ENCODE peak calls at places on chromosome 12, in eight cellular contexts. One of them, this sample, is unnamed.

GRCh38 chr12:3311027-3311402 is 180.0 kb upstream of the PRMT8 start:
- DNase-seq in HFF-Myc: no peak
- DNase-seq in brain microvascular endothelial cell: no peak
- DNase-seq in AG09319: no peak
- DNase-seq in bronchial epithelial cell: peak
- DNase-seq in lower lobe of right lung: no peak
- DNase-seq in A549: no peak
- DNase-seq in GM20000: no peak
- DNase-seq in this sample: no peak

GRCh38 chr12:49951411-49952105 is 1.0 kb downstream of the AQP2 start:
- DNase-seq in HFF-Myc: no peak
- DNase-seq in lower lobe of right lung: no peak
- DNase-seq in bronchial epithelial cell: no peak
- DNase-seq in AG09319: no peak
- DNase-seq in GM20000: no peak
- DNase-seq in A549: no peak
- DNase-seq in brain microvascular endothelial cell: no peak
- DNase-seq in this sample: no peak

GRCh38 chr12:108313609-108314331 is 25.3 kb downstream of the CMKLR1 start:
- DNase-seq in GM20000: no peak
- DNase-seq in A549: no peak
- DNase-seq in lower lobe of right lung: peak
- DNase-seq in bronchial epithelial cell: no peak
- DNase-seq in AG09319: no peak
- DNase-seq in HFF-Myc: no peak
- DNase-seq in brain microvascular endothelial cell: no peak
- DNase-seq in this sample: no peak

GRCh38 chr12:68240975-68241374 is 12.4 kb downstream of the IL22 start:
- DNase-seq in HFF-Myc: no peak
- DNase-seq in brain microvascular endothelial cell: peak
- DNase-seq in lower lobe of right lung: no peak
- DNase-seq in bronchial epithelial cell: no peak
- DNase-seq in AG09319: no peak
- DNase-seq in A549: no peak
- DNase-seq in GM20000: peak
- DNase-seq in this sample: peak

GRCh38 chr12:128323526-128323925 is 56.6 kb downstream of the TMEM132C start:
- DNase-seq in HFF-Myc: no peak
- DNase-seq in brain microvascular endothelial cell: no peak
- DNase-seq in A549: no peak
- DNase-seq in GM20000: no peak
- DNase-seq in AG09319: no peak
- DNase-seq in bronchial epithelial cell: no peak
- DNase-seq in lower lobe of right lung: no peak
- DNase-seq in this sample: no peak

GRCh38 chr12:131106542-131106941 is 152.8 kb downstream of the ADGRD1 start:
- DNase-seq in lower lobe of right lung: peak
- DNase-seq in A549: no peak
- DNase-seq in brain microvascular endothelial cell: no peak
- DNase-seq in bronchial epithelial cell: no peak
- DNase-seq in GM20000: no peak
- DNase-seq in AG09319: no peak
- DNase-seq in HFF-Myc: no peak
- DNase-seq in this sample: no peak

GRCh38 chr12:121649819-121650353 is 19.6 kb downstream of the MORN3 start:
- DNase-seq in bronchial epithelial cell: no peak
- DNase-seq in GM20000: no peak
- DNase-seq in AG09319: no peak
- DNase-seq in A549: no peak
- DNase-seq in HFF-Myc: no peak
- DNase-seq in brain microvascular endothelial cell: no peak
- DNase-seq in lower lobe of right lung: no peak
- DNase-seq in this sample: no peak

GRCh38 chr12:4939418-4940023 is 29.8 kb downstream of the KCNA1 start:
- DNase-seq in lower lobe of right lung: no peak
- DNase-seq in bronchial epithelial cell: no peak
- DNase-seq in brain microvascular endothelial cell: no peak
- DNase-seq in GM20000: no peak
- DNase-seq in AG09319: no peak
- DNase-seq in HFF-Myc: no peak
- DNase-seq in A549: no peak
- DNase-seq in this sample: no peak

GRCh38 chr12:122190842-122191668 is 8.1 kb downstream of the LRRC43 start:
- DNase-seq in brain microvascular endothelial cell: peak
- DNase-seq in bronchial epithelial cell: peak
- DNase-seq in HFF-Myc: no peak
- DNase-seq in GM20000: peak
- DNase-seq in lower lobe of right lung: peak
- DNase-seq in AG09319: peak
- DNase-seq in A549: peak
- DNase-seq in this sample: peak

GRCh38 chr12:17206553-17206952 is 600.6 kb upstream of the LMO3 start:
- DNase-seq in GM20000: no peak
- DNase-seq in AG09319: no peak
- DNase-seq in lower lobe of right lung: no peak
- DNase-seq in bronchial epithelial cell: no peak
- DNase-seq in HFF-Myc: no peak
- DNase-seq in brain microvascular endothelial cell: no peak
- DNase-seq in A549: peak
- DNase-seq in this sample: no peak

GRCh38 chr12:93145086-93145485 is 216.0 kb upstream of the EEA1 start:
- DNase-seq in brain microvascular endothelial cell: no peak
- DNase-seq in A549: no peak
- DNase-seq in GM20000: no peak
- DNase-seq in HFF-Myc: no peak
- DNase-seq in lower lobe of right lung: no peak
- DNase-seq in bronchial epithelial cell: peak
- DNase-seq in AG09319: no peak
- DNase-seq in this sample: no peak

GRCh38 chr12:53042607-53043454 is 7.0 kb upstream of the TNS2 start:
- DNase-seq in GM20000: no peak
- DNase-seq in lower lobe of right lung: no peak
- DNase-seq in AG09319: no peak
- DNase-seq in bronchial epithelial cell: no peak
- DNase-seq in brain microvascular endothelial cell: no peak
- DNase-seq in A549: no peak
- DNase-seq in HFF-Myc: no peak
- DNase-seq in this sample: no peak

GRCh38 chr12:16726879-16727278 is 120.9 kb upstream of the LMO3 start:
- DNase-seq in lower lobe of right lung: no peak
- DNase-seq in AG09319: no peak
- DNase-seq in A549: no peak
- DNase-seq in HFF-Myc: no peak
- DNase-seq in GM20000: no peak
- DNase-seq in bronchial epithelial cell: no peak
- DNase-seq in brain microvascular endothelial cell: no peak
- DNase-seq in this sample: no peak

GRCh38 chr12:29253916-29254625 is 105.0 kb downstream of the FAR2 start:
- DNase-seq in A549: no peak
- DNase-seq in GM20000: no peak
- DNase-seq in bronchial epithelial cell: no peak
- DNase-seq in lower lobe of right lung: no peak
- DNase-seq in HFF-Myc: no peak
- DNase-seq in brain microvascular endothelial cell: no peak
- DNase-seq in AG09319: no peak
- DNase-seq in this sample: no peak

DNA sequence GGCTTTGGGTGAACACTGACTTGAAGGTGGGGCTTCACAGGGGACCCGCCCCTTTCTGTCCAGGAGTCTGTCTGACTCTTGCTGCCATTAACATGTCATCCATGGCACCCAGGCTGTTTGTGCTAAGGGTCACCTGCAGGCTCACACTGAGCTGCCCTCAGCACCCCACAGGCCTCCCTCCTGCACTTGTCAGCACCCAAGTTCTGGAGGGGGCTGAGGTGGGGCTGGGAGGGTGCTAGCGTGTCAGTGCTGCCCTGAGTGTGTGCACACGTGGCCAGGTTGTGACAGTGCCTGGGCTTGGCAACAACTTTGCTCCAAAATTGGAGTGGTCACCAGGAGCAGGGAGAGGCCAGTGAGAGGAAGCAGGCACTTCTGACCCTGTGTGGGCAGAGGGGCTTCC is 963.2 kb downstream of the TRHDE start:
- DNase-seq in bronchial epithelial cell: no peak
- DNase-seq in GM20000: no peak
- DNase-seq in HFF-Myc: no peak
- DNase-seq in A549: no peak
- DNase-seq in AG09319: no peak
- DNase-seq in brain microvascular endothelial cell: no peak
- DNase-seq in lower lobe of right lung: no peak
- DNase-seq in this sample: no peak
- TF ChIP-seq CTCF in bronchial epithelial cell: no peak
- TF ChIP-seq CTCF in GM20000: no peak
- TF ChIP-seq CTCF in HFF-Myc: no peak
- TF ChIP-seq CTCF in A549: no peak
- TF ChIP-seq CTCF in AG09319: no peak
- TF ChIP-seq CTCF in brain microvascular endothelial cell: no peak
- TF ChIP-seq CTCF in lower lobe of right lung: no peak
- TF ChIP-seq CTCF in this sample: no peak

GRCh38 chr12:132719954-132720324 is 9.3 kb downstream of the PGAM5 start:
- DNase-seq in GM20000: no peak
- DNase-seq in bronchial epithelial cell: no peak
- DNase-seq in HFF-Myc: no peak
- DNase-seq in AG09319: no peak
- DNase-seq in A549: no peak
- DNase-seq in brain microvascular endothelial cell: no peak
- DNase-seq in lower lobe of right lung: no peak
- DNase-seq in this sample: no peak

GRCh38 chr12:132720606-132721005 is 10.0 kb downstream of the PGAM5 start:
- DNase-seq in brain microvascular endothelial cell: no peak
- DNase-seq in HFF-Myc: no peak
- DNase-seq in GM20000: no peak
- DNase-seq in AG09319: no peak
- DNase-seq in A549: no peak
- DNase-seq in lower lobe of right lung: no peak
- DNase-seq in bronchial epithelial cell: no peak
- DNase-seq in this sample: no peak

GRCh38 chr12:132718644-132719043 is 8.0 kb downstream of the PGAM5 start:
- DNase-seq in bronchial epithelial cell: no peak
- DNase-seq in GM20000: no peak
- DNase-seq in AG09319: no peak
- DNase-seq in HFF-Myc: no peak
- DNase-seq in A549: no peak
- DNase-seq in brain microvascular endothelial cell: no peak
- DNase-seq in lower lobe of right lung: no peak
- DNase-seq in this sample: no peak

GRCh38 chr12:132717531-132718387 is 7.1 kb downstream of the PGAM5 start:
- DNase-seq in lower lobe of right lung: no peak
- DNase-seq in bronchial epithelial cell: no peak
- DNase-seq in GM20000: no peak
- DNase-seq in HFF-Myc: no peak
- DNase-seq in AG09319: no peak
- DNase-seq in A549: peak
- DNase-seq in brain microvascular endothelial cell: no peak
- DNase-seq in this sample: no peak

DNA sequence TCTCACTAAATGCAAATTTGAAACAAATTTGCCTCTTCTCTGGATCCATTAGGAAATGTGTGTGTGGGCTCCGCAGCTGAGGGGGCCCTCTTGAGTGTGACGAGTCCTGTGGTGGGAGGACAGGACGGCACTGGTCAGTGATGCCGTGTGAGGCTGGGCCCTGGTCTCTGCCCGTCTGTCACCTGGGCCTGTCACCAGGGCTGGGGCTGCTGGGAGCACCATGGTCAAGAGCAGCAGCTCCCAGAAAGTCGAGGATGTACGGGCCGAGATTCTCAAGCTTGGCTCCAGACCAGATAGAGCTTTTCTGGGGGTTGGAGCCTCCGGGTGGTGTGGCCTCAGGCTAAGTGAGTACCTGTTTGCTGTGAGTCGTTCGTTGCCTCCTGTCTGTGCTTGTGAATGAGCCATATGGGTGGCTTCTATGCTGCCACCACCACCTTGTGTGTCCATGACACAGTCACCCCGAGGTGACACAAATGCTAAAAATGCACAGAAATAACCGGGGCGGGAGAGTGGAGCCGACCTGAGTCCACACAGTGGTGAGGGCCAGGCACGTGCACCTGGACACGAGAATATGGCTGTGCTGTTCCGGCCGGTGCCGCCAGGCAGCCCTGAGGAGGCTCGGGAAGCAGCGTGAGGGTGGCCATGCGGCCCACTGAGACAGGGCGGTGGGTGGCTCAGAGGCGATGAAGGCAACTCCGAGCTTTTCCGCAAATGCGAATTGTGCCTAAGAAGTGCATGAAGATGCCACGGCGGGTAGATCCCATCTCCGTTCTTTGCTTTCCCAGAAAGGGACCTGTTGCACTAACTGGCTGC is 8.7 kb downstream of the PGAM5 start:
- DNase-seq in lower lobe of right lung: no peak
- DNase-seq in A549: no peak
- DNase-seq in GM20000: no peak
- DNase-seq in brain microvascular endothelial cell: no peak
- DNase-seq in HFF-Myc: no peak
- DNase-seq in bronchial epithelial cell: peak
- DNase-seq in AG09319: no peak
- DNase-seq in this sample: no peak
- TF ChIP-seq CTCF in lower lobe of right lung: no peak
- TF ChIP-seq CTCF in A549: no peak
- TF ChIP-seq CTCF in GM20000: no peak
- TF ChIP-seq CTCF in brain microvascular endothelial cell: no peak
- TF ChIP-seq CTCF in HFF-Myc: no peak
- TF ChIP-seq CTCF in bronchial epithelial cell: no peak
- TF ChIP-seq CTCF in AG09319: no peak
- TF ChIP-seq CTCF in this sample: no peak

DNA sequence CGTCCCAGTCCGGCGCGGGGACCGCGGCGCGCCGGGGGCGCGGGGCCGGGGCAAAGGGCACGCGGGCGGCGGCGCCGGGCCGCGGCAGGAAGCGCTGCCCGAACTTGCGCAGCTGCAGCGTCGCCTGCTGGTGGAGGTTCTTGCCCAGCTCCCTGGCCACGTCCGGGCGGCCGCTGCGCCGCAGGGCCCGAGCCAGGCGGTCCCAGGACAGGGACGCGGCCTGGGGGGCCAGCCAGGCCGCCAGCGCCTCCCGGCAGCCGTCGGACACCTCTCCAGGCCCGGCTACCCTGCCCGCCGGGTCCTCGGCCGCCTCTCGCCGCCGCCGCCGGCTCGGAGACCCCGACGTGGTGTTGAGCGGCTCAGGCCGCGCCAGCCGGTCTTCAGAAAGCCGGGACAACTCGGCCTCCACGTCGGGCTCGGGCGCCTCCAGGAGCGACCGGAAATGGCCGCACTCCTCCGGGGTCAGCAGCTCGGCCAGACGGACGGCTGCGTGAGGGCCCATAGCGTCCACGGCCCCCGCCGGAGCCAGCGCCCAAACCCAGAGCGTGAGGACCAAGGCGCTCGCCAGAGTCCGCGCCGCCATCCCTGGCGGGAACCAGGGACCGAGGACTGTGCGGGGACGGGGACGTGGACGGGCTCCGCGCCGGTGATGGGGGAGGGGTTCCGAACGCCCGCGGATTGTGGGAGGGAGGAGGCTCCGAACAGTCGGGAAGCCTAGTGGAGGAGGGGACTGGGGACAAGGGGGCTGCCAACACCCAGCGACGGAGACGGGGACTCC is 34.0 kb downstream of the FIGNL2 start:
- DNase-seq in A549: peak
- DNase-seq in AG09319: peak
- DNase-seq in bronchial epithelial cell: peak
- DNase-seq in GM20000: peak
- DNase-seq in lower lobe of right lung: peak
- DNase-seq in brain microvascular endothelial cell: peak
- DNase-seq in HFF-Myc: peak
- DNase-seq in this sample: peak
- TF ChIP-seq CTCF in A549: peak
- TF ChIP-seq CTCF in AG09319: peak
- TF ChIP-seq CTCF in bronchial epithelial cell: peak
- TF ChIP-seq CTCF in GM20000: peak
- TF ChIP-seq CTCF in lower lobe of right lung: peak
- TF ChIP-seq CTCF in brain microvascular endothelial cell: peak
- TF ChIP-seq CTCF in HFF-Myc: peak
- TF ChIP-seq CTCF in this sample: peak

GRCh38 chr12:97960741-97961608 is 498.4 kb downstream of the RMST start:
- DNase-seq in HFF-Myc: no peak
- DNase-seq in bronchial epithelial cell: peak
- DNase-seq in A549: peak
- DNase-seq in brain microvascular endothelial cell: no peak
- DNase-seq in GM20000: peak
- DNase-seq in AG09319: no peak
- DNase-seq in lower lobe of right lung: no peak
- DNase-seq in this sample: peak
- TF ChIP-seq CTCF in HFF-Myc: peak
- TF ChIP-seq CTCF in bronchial epithelial cell: peak
- TF ChIP-seq CTCF in A549: peak
- TF ChIP-seq CTCF in brain microvascular endothelial cell: peak
- TF ChIP-seq CTCF in GM20000: peak
- TF ChIP-seq CTCF in AG09319: peak
- TF ChIP-seq CTCF in lower lobe of right lung: peak
- TF ChIP-seq CTCF in this sample: peak